ENCODE peak calls at places on chromosomes 4 and X, in seven cellular contexts. One of them, this sample, is unnamed.

GRCh38 chrX:38796926-38797325 is 4.3 kb upstream of the MID1IP1 start:
- DNase-seq in stomach: no peak
- DNase-seq in ovary: no peak
- DNase-seq in lower leg skin: no peak
- DNase-seq in Peyer's patch: no peak
- DNase-seq in body of pancreas: no peak
- DNase-seq in spleen: no peak
- DNase-seq in this sample: no peak

GRCh38 chr4:72209600-72209999 is 177.8 kb downstream of the NPFFR2 start:
- DNase-seq in body of pancreas: no peak
- DNase-seq in spleen: no peak
- DNase-seq in lower leg skin: no peak
- DNase-seq in stomach: no peak
- DNase-seq in ovary: no peak
- DNase-seq in Peyer's patch: no peak
- DNase-seq in this sample: no peak

GRCh38 chrX:20418379-20418778 is 151.7 kb upstream of the RPS6KA3 start:
- DNase-seq in lower leg skin: no peak
- DNase-seq in Peyer's patch: no peak
- DNase-seq in body of pancreas: no peak
- DNase-seq in ovary: no peak
- DNase-seq in spleen: no peak
- DNase-seq in stomach: no peak
- DNase-seq in this sample: no peak

GRCh38 chr4:174214102-174214878 is 69.2 kb downstream of the FBXO8 start:
- DNase-seq in stomach: no peak
- DNase-seq in lower leg skin: no peak
- DNase-seq in Peyer's patch: no peak
- DNase-seq in ovary: no peak
- DNase-seq in body of pancreas: no peak
- DNase-seq in spleen: no peak
- DNase-seq in this sample: no peak

GRCh38 chr4:172393220-172393619 is 580.0 kb downstream of the GALNTL6 start:
- DNase-seq in spleen: no peak
- DNase-seq in lower leg skin: no peak
- DNase-seq in Peyer's patch: no peak
- DNase-seq in stomach: no peak
- DNase-seq in ovary: no peak
- DNase-seq in body of pancreas: no peak
- DNase-seq in this sample: no peak

GRCh38 chrX:33252306-33252825 is 41.0 kb upstream of the DMD start:
- DNase-seq in ovary: no peak
- DNase-seq in stomach: no peak
- DNase-seq in lower leg skin: no peak
- DNase-seq in spleen: no peak
- DNase-seq in body of pancreas: no peak
- DNase-seq in Peyer's patch: no peak
- DNase-seq in this sample: no peak

GRCh38 chrX:150352114-150352513 is 11.0 kb upstream of the MAMLD1 start:
- DNase-seq in stomach: no peak
- DNase-seq in ovary: no peak
- DNase-seq in lower leg skin: no peak
- DNase-seq in body of pancreas: no peak
- DNase-seq in spleen: no peak
- DNase-seq in Peyer's patch: no peak
- DNase-seq in this sample: no peak

GRCh38 chrX:71525316-71525715 is 7.6 kb upstream of the OGT start:
- DNase-seq in Peyer's patch: no peak
- DNase-seq in lower leg skin: no peak
- DNase-seq in spleen: no peak
- DNase-seq in stomach: no peak
- DNase-seq in body of pancreas: no peak
- DNase-seq in ovary: no peak
- DNase-seq in this sample: no peak

GRCh38 chrX:63959975-63960374 is 175.0 kb upstream of the ARHGEF9 start:
- DNase-seq in stomach: no peak
- DNase-seq in body of pancreas: no peak
- DNase-seq in lower leg skin: no peak
- DNase-seq in Peyer's patch: no peak
- DNase-seq in ovary: no peak
- DNase-seq in spleen: no peak
- DNase-seq in this sample: no peak

GRCh38 chrX:952816-953215 is 259.6 kb downstream of the CRLF2 start:
- DNase-seq in body of pancreas: no peak
- DNase-seq in ovary: no peak
- DNase-seq in lower leg skin: no peak
- DNase-seq in stomach: no peak
- DNase-seq in spleen: no peak
- DNase-seq in Peyer's patch: no peak
- DNase-seq in this sample: no peak

GRCh38 chr4:88143504-88143903 is 14.9 kb downstream of the ABCG2 start:
- DNase-seq in Peyer's patch: no peak
- DNase-seq in stomach: no peak
- DNase-seq in lower leg skin: no peak
- DNase-seq in ovary: no peak
- DNase-seq in spleen: no peak
- DNase-seq in body of pancreas: no peak
- DNase-seq in this sample: no peak

GRCh38 chr4:108717386-108717785 is 45.5 kb downstream of the ETNPPL start:
- DNase-seq in body of pancreas: no peak
- DNase-seq in spleen: no peak
- DNase-seq in ovary: no peak
- DNase-seq in lower leg skin: no peak
- DNase-seq in Peyer's patch: no peak
- DNase-seq in stomach: no peak
- DNase-seq in this sample: no peak

GRCh38 chr4:57639566-57640328 is 529.6 kb upstream of the IGFBP7 start:
- DNase-seq in body of pancreas: no peak
- DNase-seq in lower leg skin: no peak
- DNase-seq in stomach: no peak
- DNase-seq in spleen: no peak
- DNase-seq in Peyer's patch: no peak
- DNase-seq in ovary: no peak
- DNase-seq in this sample: no peak

GRCh38 chr4:34158883-34159282 is 2085.4 kb downstream of the ARAP2 start:
- DNase-seq in body of pancreas: no peak
- DNase-seq in ovary: no peak
- DNase-seq in stomach: no peak
- DNase-seq in Peyer's patch: no peak
- DNase-seq in spleen: no peak
- DNase-seq in lower leg skin: no peak
- DNase-seq in this sample: no peak

GRCh38 chr4:54109226-54110018 is 9.5 kb downstream of the GSX2 start:
- DNase-seq in lower leg skin: no peak
- DNase-seq in Peyer's patch: peak
- DNase-seq in stomach: no peak
- DNase-seq in body of pancreas: no peak
- DNase-seq in spleen: peak
- DNase-seq in ovary: no peak
- DNase-seq in this sample: no peak

DNA sequence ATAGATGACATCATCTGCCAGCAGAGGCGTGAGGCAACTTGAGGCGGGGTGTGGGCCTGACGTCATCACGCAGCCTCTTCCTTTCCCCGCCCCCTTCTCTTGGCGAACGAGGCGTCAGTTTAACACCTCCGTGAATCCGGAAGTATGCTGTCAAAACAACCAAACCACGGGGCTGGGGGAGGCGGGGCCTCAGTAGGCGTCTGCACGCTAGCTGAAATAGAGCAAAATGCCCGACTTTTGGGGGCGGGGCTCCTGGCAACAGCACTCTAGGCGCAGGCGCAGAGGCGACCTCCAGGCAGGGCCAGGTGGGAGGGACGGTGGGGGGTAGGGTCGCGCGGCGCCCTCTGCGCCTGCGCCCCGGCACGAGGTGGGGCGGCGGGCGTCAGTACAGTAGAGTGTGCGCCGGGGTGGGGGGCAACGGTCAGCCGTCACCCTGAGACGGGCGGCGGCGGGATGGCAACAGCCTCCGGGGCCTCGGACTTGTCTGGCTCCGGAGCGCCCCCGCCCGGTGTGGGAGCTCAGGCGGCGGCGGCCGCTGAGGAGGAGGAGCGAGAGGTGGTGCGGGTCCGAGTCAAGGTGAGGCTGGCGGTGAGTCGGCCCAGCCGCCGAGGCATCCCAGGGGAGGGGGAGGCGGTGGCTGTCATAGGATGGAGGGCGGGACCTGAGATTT is at the start of gene TBC1D25:
- DNase-seq in spleen: peak
- DNase-seq in lower leg skin: peak
- DNase-seq in stomach: peak
- DNase-seq in body of pancreas: peak
- DNase-seq in Peyer's patch: peak
- DNase-seq in ovary: peak
- DNase-seq in this sample: peak
- TF ChIP-seq POLR2A in spleen: no peak
- TF ChIP-seq POLR2A in lower leg skin: no peak
- TF ChIP-seq POLR2A in stomach: no peak
- TF ChIP-seq POLR2A in body of pancreas: no peak
- TF ChIP-seq POLR2A in Peyer's patch: peak
- TF ChIP-seq POLR2A in ovary: no peak
- TF ChIP-seq POLR2A in this sample: peak

GRCh38 chr4:6782846-6783110 is 251 bp downstream of the KIAA0232 start:
- DNase-seq in body of pancreas: no peak
- DNase-seq in Peyer's patch: no peak
- DNase-seq in ovary: no peak
- DNase-seq in spleen: no peak
- DNase-seq in lower leg skin: no peak
- DNase-seq in stomach: no peak
- DNase-seq in this sample: no peak

GRCh38 chr4:6785572-6785925 is 3.0 kb downstream of the KIAA0232 start:
- DNase-seq in lower leg skin: no peak
- DNase-seq in body of pancreas: no peak
- DNase-seq in stomach: no peak
- DNase-seq in ovary: no peak
- DNase-seq in Peyer's patch: no peak
- DNase-seq in spleen: no peak
- DNase-seq in this sample: no peak

GRCh38 chr4:6782147-6782845 is at the start of gene KIAA0232:
- DNase-seq in body of pancreas: peak
- DNase-seq in stomach: peak
- DNase-seq in lower leg skin: peak
- DNase-seq in Peyer's patch: peak
- DNase-seq in spleen: peak
- DNase-seq in ovary: peak
- DNase-seq in this sample: peak

GRCh38 chr4:6781561-6781960 is 966 bp upstream of the KIAA0232 start:
- DNase-seq in spleen: no peak
- DNase-seq in stomach: no peak
- DNase-seq in lower leg skin: no peak
- DNase-seq in Peyer's patch: no peak
- DNase-seq in ovary: no peak
- DNase-seq in body of pancreas: no peak
- DNase-seq in this sample: no peak

DNA sequence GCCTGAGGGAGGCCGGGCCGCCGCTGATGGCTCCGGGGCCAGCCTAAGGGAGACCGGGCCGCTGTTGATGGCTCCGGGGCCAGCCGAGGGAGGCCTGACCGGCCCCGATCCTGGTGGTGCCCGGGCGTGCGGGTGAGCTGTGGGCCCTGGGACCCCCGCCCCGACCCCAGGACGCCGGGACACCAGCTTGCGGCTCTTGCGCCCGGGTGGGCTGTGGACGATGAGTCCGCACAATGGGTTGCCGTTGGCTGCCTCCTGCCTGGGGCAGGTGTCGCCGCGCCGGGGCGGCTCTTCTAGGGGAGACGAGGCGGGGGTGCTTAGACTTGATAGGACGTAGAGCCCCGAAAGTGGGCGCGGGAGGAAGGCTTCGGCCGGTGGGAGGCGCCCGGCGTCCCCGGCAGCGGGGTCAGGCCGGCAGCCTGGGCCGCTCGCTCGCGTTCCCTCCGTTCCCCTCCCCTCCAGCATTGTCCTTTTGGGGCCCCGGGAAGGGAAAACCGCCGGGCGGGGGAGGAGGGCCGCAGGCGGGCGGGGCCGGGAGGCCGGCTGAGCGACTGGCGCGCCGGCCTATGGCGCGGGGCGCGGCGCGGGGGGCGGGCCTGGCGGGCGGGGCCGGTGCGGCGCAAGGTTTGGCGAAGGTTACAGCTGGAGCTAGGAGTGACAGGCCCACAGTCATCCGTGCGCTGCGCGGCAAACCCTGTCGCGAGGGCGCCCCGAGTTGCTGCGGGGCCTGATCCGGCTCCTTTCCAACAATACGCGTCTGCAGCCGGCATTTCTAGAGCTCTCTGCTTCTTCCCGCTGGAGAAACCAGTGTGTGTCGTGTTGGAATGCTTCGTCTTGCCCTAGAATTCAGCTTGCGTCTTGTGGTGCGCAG is 819 bp downstream of the KIAA0232 start:
- DNase-seq in stomach: peak
- DNase-seq in lower leg skin: peak
- DNase-seq in body of pancreas: peak
- DNase-seq in ovary: peak
- DNase-seq in Peyer's patch: peak
- DNase-seq in spleen: peak
- DNase-seq in this sample: peak
- TF ChIP-seq POLR2A in stomach: no peak
- TF ChIP-seq POLR2A in lower leg skin: peak
- TF ChIP-seq POLR2A in body of pancreas: peak
- TF ChIP-seq POLR2A in ovary: peak
- TF ChIP-seq POLR2A in Peyer's patch: peak
- TF ChIP-seq POLR2A in spleen: no peak
- TF ChIP-seq POLR2A in this sample: peak

GRCh38 chr4:39452153-39452859 is 6.4 kb downstream of the RPL9 start:
- DNase-seq in lower leg skin: no peak
- DNase-seq in stomach: no peak
- DNase-seq in ovary: no peak
- DNase-seq in Peyer's patch: no peak
- DNase-seq in body of pancreas: no peak
- DNase-seq in spleen: no peak
- DNase-seq in this sample: no peak

GRCh38 chr4:39450618-39451017 is 8.1 kb downstream of the RPL9 start:
- DNase-seq in spleen: no peak
- DNase-seq in Peyer's patch: no peak
- DNase-seq in lower leg skin: no peak
- DNase-seq in ovary: no peak
- DNase-seq in body of pancreas: no peak
- DNase-seq in stomach: no peak
- DNase-seq in this sample: no peak

GRCh38 chr4:39453738-39454137 is 5.0 kb downstream of the RPL9 start:
- DNase-seq in ovary: no peak
- DNase-seq in body of pancreas: no peak
- DNase-seq in stomach: no peak
- DNase-seq in lower leg skin: no peak
- DNase-seq in spleen: no peak
- DNase-seq in Peyer's patch: no peak
- DNase-seq in this sample: no peak

GRCh38 chr4:39451423-39452023 is 7.2 kb downstream of the RPL9 start:
- DNase-seq in body of pancreas: no peak
- DNase-seq in Peyer's patch: no peak
- DNase-seq in lower leg skin: no peak
- DNase-seq in spleen: no peak
- DNase-seq in ovary: no peak
- DNase-seq in stomach: no peak
- DNase-seq in this sample: no peak

GRCh38 chr4:39452860-39453587 is 5.7 kb downstream of the RPL9 start:
- DNase-seq in spleen: no peak
- DNase-seq in body of pancreas: no peak
- DNase-seq in stomach: no peak
- DNase-seq in ovary: no peak
- DNase-seq in lower leg skin: no peak
- DNase-seq in Peyer's patch: no peak
- DNase-seq in this sample: no peak
- TF ChIP-seq POLR2A in spleen: no peak
- TF ChIP-seq POLR2A in body of pancreas: no peak
- TF ChIP-seq POLR2A in stomach: no peak
- TF ChIP-seq POLR2A in ovary: no peak
- TF ChIP-seq POLR2A in lower leg skin: no peak
- TF ChIP-seq POLR2A in Peyer's patch: no peak
- TF ChIP-seq POLR2A in this sample: no peak

GRCh38 chr4:38663801-38664703 is at the start of gene KLF3:
- DNase-seq in body of pancreas: peak
- DNase-seq in stomach: peak
- DNase-seq in spleen: peak
- DNase-seq in Peyer's patch: peak
- DNase-seq in lower leg skin: peak
- DNase-seq in ovary: peak
- DNase-seq in this sample: peak
- TF ChIP-seq POLR2A in body of pancreas: peak
- TF ChIP-seq POLR2A in stomach: no peak
- TF ChIP-seq POLR2A in spleen: peak
- TF ChIP-seq POLR2A in Peyer's patch: peak
- TF ChIP-seq POLR2A in lower leg skin: peak
- TF ChIP-seq POLR2A in ovary: peak
- TF ChIP-seq POLR2A in this sample: peak

This sample was measured in H54.